ENCODE peak calls at places on chromosomes 4 and X, in five cellular contexts. W, A, D, S and J are unnamed samples.
A peak's percentile ranks its signal among the peaks of the same experiment; 100 is the strongest.

GRCh38 chr4:158020734-158021346 is 152.0 kb downstream of the GASK1B start:
- DNase-seq in W (no peak), A (no peak), D (peak; percentile 79), S (no peak), J (peak; percentile 78)

GRCh38 chr4:183658362-183659028 is 490 bp downstream of the RWDD4 start:
- DNase-seq in W (no peak), A (no peak), D (no peak), S (peak; percentile 52), J (peak; percentile 29)

GRCh38 chr4:90543419-90544170 is 416.4 kb downstream of the CCSER1 start:
- DNase-seq in W (no peak), A (no peak), D (no peak), S (no peak), J (no peak)

GRCh38 chr4:85787133-85787532 is 312.2 kb downstream of the ARHGAP24 start:
- DNase-seq in W (no peak), A (no peak), D (no peak), S (no peak), J (peak; percentile 70)

GRCh38 chr4:120724656-120725055 is 197.9 kb downstream of the PRDM5 start:
- DNase-seq in W (no peak), A (no peak), D (no peak), S (no peak), J (no peak)

GRCh38 chr4:186727977-186728519 is 4.4 kb upstream of the FAT1 start:
- DNase-seq in W (no peak), A (no peak), D (no peak), S (no peak), J (peak; percentile 18)

GRCh38 chr4:175459571-175459970 is 352.5 kb downstream of the GPM6A start:
- DNase-seq in W (no peak), A (no peak), D (no peak), S (no peak), J (no peak)

GRCh38 chr4:53119685-53120084 is 246.2 kb downstream of the SCFD2 start:
- DNase-seq in W (no peak), A (no peak), D (no peak), S (no peak), J (peak; percentile 28)

GRCh38 chr4:106329027-106329618 is 12.8 kb downstream of the AIMP1 start:
- DNase-seq in W (no peak), A (no peak), D (peak; percentile 19), S (no peak), J (peak; percentile 41)

GRCh38 chrX:129783176-129783776 is 3.5 kb downstream of the SASH3 start:
- DNase-seq in W (no peak), A (no peak), D (no peak), S (no peak), J (no peak)